ENCODE peak calls at places on chromosomes 3 and 15, in seven cellular contexts. T is A549; O is upper lobe of right lung; N is GM23248; E is effector memory CD4-positive, alpha-beta T cell; Q is left ventricle myocardium inferior; S is endothelial cell of umbilical vein. Y is an unnamed sample.

GRCh38 chr3:57681691-57682090 is 11.2 kb downstream of the DENND6A start:
- DNase-seq in S (no peak), Q (no peak), N (no peak), O (no peak), T (no peak), E (no peak), Y (peak)

GRCh38 chr3:4292301-4292700 is 10.9 kb upstream of the SETMAR start:
- DNase-seq in T (no peak), S (no peak), O (no peak), E (no peak), Q (no peak), N (no peak), Y (no peak)

GRCh38 chr3:38645601-38646000 is 3.9 kb downstream of the SCN5A start:
- DNase-seq in E (no peak), T (no peak), S (no peak), O (no peak), N (no peak), Q (peak), Y (no peak)

GRCh38 chr15:99421172-99421656 is 144.6 kb upstream of the MEF2A start:
- DNase-seq in Q (no peak), O (peak), N (no peak), S (no peak), T (no peak), E (no peak), Y (peak)

GRCh38 chr3:161239700-161240099 is 18.6 kb downstream of the NMD3 start:
- DNase-seq in Q (no peak), O (no peak), N (no peak), T (no peak), S (no peak), E (no peak), Y (no peak)

GRCh38 chr15:28274635-28275034 is 47.3 kb downstream of the HERC2 start:
- DNase-seq in Q (no peak), O (no peak), E (no peak), S (no peak), T (no peak), N (no peak), Y (no peak)

GRCh38 chr15:64311566-64311965 is 44.4 kb downstream of the CSNK1G1 start:
- DNase-seq in O (no peak), Q (no peak), N (no peak), E (no peak), T (no peak), S (no peak), Y (no peak)

GRCh38 chr3:174270841-174271240 is 588.3 kb upstream of the NAALADL2 start:
- DNase-seq in Q (no peak), E (no peak), S (no peak), N (peak), O (no peak), T (no peak), Y (no peak)

GRCh38 chr3:9986230-9986725 is 363 bp downstream of the EMC3 start:
- DNase-seq in Q (no peak), N (no peak), S (no peak), E (no peak), O (no peak), T (no peak), Y (no peak)

GRCh38 chr3:107794664-107795443 is 272.1 kb downstream of the BBX start:
- DNase-seq in E (no peak), T (peak), O (no peak), Q (no peak), N (peak), S (no peak), Y (no peak)

GRCh38 chr3:44000586-44000985 is 241.1 kb upstream of the TOPAZ1 start:
- DNase-seq in T (peak), N (peak), S (no peak), Q (no peak), E (no peak), O (no peak), Y (no peak)

GRCh38 chr3:128681277-128681829 is 30.7 kb upstream of the RPN1 start:
- DNase-seq in Q (no peak), E (no peak), O (no peak), S (no peak), T (no peak), N (no peak), Y (no peak)

GRCh38 chr15:30670056-30670455 is 44.1 kb downstream of the ARHGAP11B start:
- DNase-seq in N (no peak), T (no peak), O (no peak), S (peak), Q (no peak), E (no peak), Y (no peak)

GRCh38 chr15:74411686-74412085 is 22.1 kb downstream of the SEMA7A start:
- DNase-seq in N (no peak), Q (no peak), T (no peak), E (no peak), S (no peak), O (no peak), Y (no peak)

GRCh38 chr3:30625541-30626438 is 19.4 kb downstream of the TGFBR2 start:
- DNase-seq in S (peak), T (peak), N (peak), E (no peak), O (no peak), Q (no peak), Y (no peak)

GRCh38 chr3:193830791-193831191 is 237.8 kb downstream of the OPA1 start:
- DNase-seq in T (no peak), E (no peak), S (no peak), Q (no peak), O (no peak), N (no peak), Y (no peak)

GRCh38 chr3:31439888-31440287 is 92.8 kb upstream of the STT3B start:
- DNase-seq in E (no peak), Q (no peak), S (no peak), O (no peak), T (no peak), N (no peak), Y (no peak)

GRCh38 chr3:52536112-52536368 is 365 bp upstream of the UQCC5 start:
- DNase-seq in T (no peak), S (no peak), E (no peak), O (no peak), Q (no peak), N (no peak), Y (no peak)
- H3K4me3 ChIP-seq in T (peak), S (no peak), E (peak), O (peak), Q (peak), N (peak), Y (peak)

GRCh38 chr15:96334017-96334704 is 3.7 kb downstream of the NR2F2 start:
- DNase-seq in E (no peak), N (no peak), S (peak), Q (no peak), O (peak), T (no peak), Y (no peak)

GRCh38 chr15:96334705-96335428 is 4.4 kb downstream of the NR2F2 start:
- DNase-seq in N (peak), S (peak), T (no peak), Q (no peak), E (no peak), O (no peak), Y (no peak)

GRCh38 chr15:96336643-96337353 is 6.3 kb downstream of the NR2F2 start:
- DNase-seq in S (peak), T (no peak), N (peak), O (no peak), Q (no peak), E (no peak), Y (no peak)

GRCh38 chr15:96336045-96336642 is 5.6 kb downstream of the NR2F2 start:
- DNase-seq in Q (no peak), E (no peak), N (no peak), T (no peak), O (no peak), S (peak), Y (no peak)

GRCh38 chr15:96335429-96335807 is 4.9 kb downstream of the NR2F2 start:
- DNase-seq in S (peak), N (peak), O (no peak), T (no peak), E (no peak), Q (no peak), Y (no peak)
- H3K4me3 ChIP-seq in S (peak), N (peak), O (peak), T (peak), E (no peak), Q (peak), Y (no peak)

GRCh38 chr3:62376187-62376720 is 2.9 kb upstream of the FEZF2 start:
- DNase-seq in T (no peak), N (no peak), E (no peak), S (no peak), O (no peak), Q (no peak), Y (no peak)

GRCh38 chr3:62379206-62379834 is 6.0 kb upstream of the FEZF2 start:
- DNase-seq in Q (no peak), E (no peak), S (no peak), O (no peak), N (no peak), T (no peak), Y (no peak)

GRCh38 chr3:62376906-62377865 is 3.8 kb upstream of the FEZF2 start:
- DNase-seq in Q (no peak), O (no peak), T (no peak), S (no peak), N (no peak), E (no peak), Y (no peak)

GRCh38 chr3:62375655-62376054 is 2.3 kb upstream of the FEZF2 start:
- DNase-seq in T (no peak), E (no peak), N (no peak), O (no peak), Q (no peak), S (no peak), Y (no peak)

DNA sequence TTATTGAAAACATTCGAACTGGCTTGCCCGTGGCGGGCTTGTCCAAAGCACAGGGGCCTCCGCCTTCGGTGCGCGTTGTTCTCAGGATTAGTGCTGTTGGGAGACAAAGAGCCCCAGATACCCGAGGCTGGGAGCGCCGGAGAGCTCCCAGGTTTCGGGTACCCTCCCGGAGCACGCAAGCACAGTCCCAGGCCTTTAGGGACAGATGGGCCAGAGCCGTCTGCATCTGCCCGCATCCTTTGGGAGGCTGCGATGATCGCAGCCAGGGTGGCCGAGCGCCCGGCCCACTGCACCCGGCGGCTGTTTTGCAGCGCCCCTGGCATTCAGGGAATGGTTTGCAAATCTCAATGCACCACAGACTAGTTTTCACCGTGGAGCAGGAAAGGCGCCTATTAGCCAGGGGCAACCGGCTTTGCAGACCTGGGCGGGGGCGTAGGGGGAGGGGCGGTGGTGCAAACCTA is 5.0 kb upstream of the FEZF2 start:
- DNase-seq in S (no peak), T (no peak), N (no peak), O (no peak), Q (no peak), E (no peak), Y (no peak)
- H3K4me3 ChIP-seq in S (no peak), T (no peak), N (no peak), O (no peak), Q (peak), E (no peak), Y (no peak)

DNA sequence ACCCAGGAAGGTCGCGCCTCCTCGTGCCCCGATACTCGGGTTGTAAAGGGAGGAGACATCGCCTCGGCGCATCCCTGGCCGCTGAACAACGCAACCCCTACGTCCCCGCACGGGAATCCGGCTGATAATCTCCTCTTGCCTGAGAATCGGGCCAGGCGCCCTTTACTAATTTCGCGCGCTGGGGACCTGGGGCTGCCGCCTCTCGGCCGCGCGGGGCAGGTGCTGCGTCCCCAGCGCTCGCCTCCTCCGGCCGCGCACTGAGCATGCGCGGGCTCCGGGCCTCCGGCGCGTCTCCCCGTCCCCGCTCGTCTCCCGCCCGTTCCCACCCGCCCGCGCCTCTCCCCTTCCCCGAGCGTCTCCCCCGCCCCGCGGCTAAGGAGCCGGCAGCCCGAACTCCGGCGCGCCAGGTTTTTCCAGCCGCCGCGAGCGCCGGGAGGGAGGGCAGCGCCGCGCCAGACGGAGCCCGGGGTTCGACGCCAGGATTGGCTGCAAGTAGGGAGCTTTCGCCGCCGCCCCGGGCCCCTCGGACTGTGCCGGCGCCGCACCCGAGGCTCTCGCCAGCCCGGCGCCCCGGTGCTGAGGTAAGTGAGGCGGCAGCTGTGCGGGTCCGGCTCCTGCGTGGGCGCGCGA is at the start of gene CNTN4:
- DNase-seq in T (peak), E (no peak), S (no peak), O (peak), N (peak), Q (peak), Y (no peak)
- H3K4me3 ChIP-seq in T (peak), E (no peak), S (no peak), O (peak), N (no peak), Q (peak), Y (no peak)

GRCh38 chr3:188583476-188584161 is 429.7 kb downstream of the LPP start:
- DNase-seq in Q (no peak), S (no peak), E (no peak), O (no peak), N (no peak), T (peak), Y (no peak)

GRCh38 chr3:188581365-188581764 is 427.4 kb downstream of the LPP start:
- DNase-seq in O (no peak), T (no peak), Q (no peak), E (no peak), S (no peak), N (no peak), Y (no peak)

GRCh38 chr3:188581791-188582190 is 427.8 kb downstream of the LPP start:
- DNase-seq in E (no peak), N (no peak), Q (no peak), S (no peak), O (no peak), T (no peak), Y (no peak)

GRCh38 chr3:188584958-188585689 is 431.2 kb downstream of the LPP start:
- DNase-seq in S (peak), E (no peak), Q (no peak), N (peak), O (no peak), T (no peak), Y (no peak)

DNA sequence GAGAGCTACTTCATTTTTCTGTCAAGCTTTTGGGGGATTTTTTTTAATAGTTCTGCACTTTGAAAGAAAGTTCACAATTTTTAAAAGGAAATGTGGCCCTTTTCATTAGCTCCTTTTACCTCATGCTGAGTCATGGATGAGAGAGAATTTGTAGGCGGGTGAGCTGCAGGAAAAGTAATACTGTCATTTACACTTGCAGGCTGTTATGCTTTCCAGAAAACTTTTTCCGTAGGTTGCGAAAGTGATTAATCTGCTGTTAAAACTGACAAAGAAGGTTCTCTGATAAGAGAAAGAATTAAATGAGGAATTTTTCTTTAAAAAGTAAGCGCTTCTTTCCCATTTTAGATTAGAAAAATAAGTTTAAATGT is 430.2 kb downstream of the LPP start:
- DNase-seq in Q (no peak), O (no peak), N (peak), E (no peak), T (peak), S (peak), Y (no peak)
- H3K4me3 ChIP-seq in Q (no peak), O (no peak), N (peak), E (no peak), T (peak), S (no peak), Y (no peak)

GRCh38 chr15:93146601-93147000 is 57.6 kb upstream of the RGMA start:
- DNase-seq in O (no peak), Q (no peak), T (no peak), E (no peak), N (no peak), S (no peak), Y (no peak)
- H3K4me3 ChIP-seq in O (no peak), Q (no peak), T (no peak), E (no peak), N (no peak), S (no peak), Y (no peak)

DNA sequence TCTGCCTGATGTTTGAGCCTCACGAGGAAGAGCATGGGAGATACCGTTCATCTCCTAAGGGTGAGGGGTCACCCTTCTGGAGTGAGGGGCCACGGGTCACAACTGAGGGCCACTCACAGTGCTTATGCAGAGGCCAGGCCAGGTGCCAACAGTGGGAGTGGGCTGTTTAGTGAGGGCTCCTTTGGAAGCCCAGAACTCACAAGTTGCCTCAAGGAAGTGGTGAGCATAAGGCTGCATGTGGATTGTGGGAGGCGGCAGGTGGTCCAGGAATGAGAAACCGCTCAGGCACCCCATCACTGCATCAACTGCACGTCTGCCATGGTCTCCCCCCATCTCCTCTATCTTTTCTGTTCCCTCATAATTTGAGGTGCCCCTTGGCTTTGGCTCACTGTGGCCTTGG is 26.5 kb downstream of the SPSB4 start:
- DNase-seq in E (no peak), S (no peak), T (no peak), O (no peak), Q (no peak), N (no peak), Y (no peak)
- H3K4me3 ChIP-seq in E (no peak), S (no peak), T (no peak), O (no peak), Q (no peak), N (peak), Y (no peak)

GRCh38 chr15:48332642-48333034 is 1.4 kb downstream of the DUT start:
- DNase-seq in S (no peak), O (no peak), Q (no peak), T (no peak), E (no peak), N (no peak), Y (peak)

GRCh38 chr15:48331796-48332641 is 790 bp downstream of the DUT start:
- DNase-seq in Q (peak), E (peak), T (peak), S (no peak), O (peak), N (peak), Y (peak)

GRCh38 chr15:48336940-48337339 is 5.7 kb downstream of the DUT start:
- DNase-seq in E (no peak), N (peak), O (no peak), Q (no peak), S (peak), T (no peak), Y (no peak)

GRCh38 chr15:48333553-48333952 is 2.3 kb downstream of the DUT start:
- DNase-seq in Q (no peak), T (no peak), N (no peak), E (no peak), O (no peak), S (no peak), Y (no peak)

DNA sequence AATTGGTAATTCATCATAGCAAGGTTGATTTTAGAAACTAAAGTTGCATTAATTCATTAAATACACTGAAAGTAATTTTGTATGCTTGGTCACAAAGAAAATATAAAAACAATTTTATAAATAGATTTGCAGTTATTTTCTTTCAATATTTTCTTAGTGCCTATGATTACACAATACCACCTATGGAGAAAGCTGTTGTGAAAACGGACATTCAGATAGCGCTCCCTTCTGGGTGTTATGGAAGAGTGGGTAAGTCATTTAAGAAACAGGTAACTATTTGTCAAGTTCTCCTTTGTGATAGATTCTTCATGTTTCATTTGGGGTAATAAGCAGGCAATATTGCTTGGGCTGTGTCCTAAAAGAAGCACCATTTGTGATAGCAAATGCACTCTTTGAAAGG is 3.0 kb downstream of the DUT start:
- DNase-seq in Q (no peak), O (no peak), E (no peak), T (no peak), S (no peak), N (no peak), Y (no peak)
- H3K4me3 ChIP-seq in Q (no peak), O (no peak), E (no peak), T (no peak), S (no peak), N (no peak), Y (no peak)

DNA sequence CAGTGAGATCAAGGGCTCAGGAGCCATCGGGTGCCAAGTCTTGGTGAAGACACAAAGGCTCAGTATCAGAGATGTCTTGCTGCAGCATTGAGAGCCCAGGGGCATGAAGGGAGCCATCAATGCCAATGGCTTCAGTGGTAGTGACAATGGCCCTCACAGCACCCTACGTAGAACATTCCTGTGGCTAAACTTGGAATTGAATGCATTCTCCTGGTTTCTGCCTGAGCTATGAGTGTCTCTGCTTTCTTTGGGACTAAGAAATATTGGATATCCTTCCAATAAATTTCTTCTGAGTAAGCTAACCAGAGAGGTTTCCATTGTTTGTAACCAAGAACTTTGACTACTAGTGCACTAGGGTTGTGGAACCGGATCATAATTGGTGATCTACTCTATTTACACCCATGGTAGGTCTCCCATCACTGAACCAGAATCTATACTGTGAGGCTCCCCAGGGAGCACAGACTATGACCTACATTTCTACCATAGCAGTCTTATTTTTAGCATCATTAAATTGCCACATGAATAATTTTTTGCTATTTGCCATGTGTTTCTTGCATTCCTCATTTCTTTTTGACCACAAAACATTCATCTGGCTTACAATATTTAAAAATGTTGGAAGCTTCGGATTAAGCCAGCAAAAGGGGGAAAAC is 31.6 kb upstream of the PDZRN3 start:
- DNase-seq in N (peak), O (no peak), E (no peak), S (no peak), Q (no peak), T (no peak), Y (no peak)
- H3K4me3 ChIP-seq in N (no peak), O (no peak), E (no peak), S (no peak), Q (no peak), T (no peak), Y (no peak)

GRCh38 chr15:90808517-90808939 is 59.9 kb upstream of the FURIN start:
- DNase-seq in O (no peak), S (no peak), N (no peak), T (no peak), Q (no peak), E (no peak), Y (no peak)
- H3K4me3 ChIP-seq in O (no peak), S (no peak), N (no peak), T (no peak), Q (no peak), E (no peak), Y (no peak)